ENCODE peak calls at places on chromosomes 2 and 18, in five cellular contexts. Y is SK-N-SH, M is fibroblast of villous mesenchyme, V is mammary epithelial cell, A is WERI-Rb-1. H is an unnamed sample.

GRCh38 chr2:67965246-67965645 is 97.6 kb downstream of the C1D start:
- DNase-seq in Y (no peak), M (no peak), V (peak; percentile 83), A (no peak), H (peak; percentile 96)

GRCh38 chr2:232877940-232878511 is 8.0 kb downstream of the SNORC start:
- DNase-seq in Y (peak; percentile 27), M (no peak), V (no peak), A (no peak), H (no peak)

GRCh38 chr2:148909114-148909513 is 34.1 kb downstream of the KIF5C start:
- DNase-seq in Y (no peak), M (peak; percentile 16), V (no peak), A (no peak), H (no peak)

GRCh38 chr2:45941758-45942738 is 290.6 kb downstream of the PRKCE start:
- DNase-seq in Y (no peak), M (peak; percentile 82), V (no peak), A (no peak), H (no peak)

GRCh38 chr2:1366546-1367134 is 46.6 kb upstream of the TPO start:
- DNase-seq in Y (peak; percentile 59), M (no peak), V (no peak), A (no peak), H (no peak)

GRCh38 chr2:71700880-71701397 is 247.6 kb downstream of the DYSF start:
- DNase-seq in Y (no peak), M (no peak), V (no peak), A (peak; percentile 4), H (no peak)

GRCh38 chr2:146837857-146838256 is 1007.0 kb upstream of the ACVR2A start:
- DNase-seq in Y (no peak), M (no peak), V (peak; percentile 92), A (no peak), H (peak; percentile 92)

GRCh38 chr2:235106874-235107639 is 155.2 kb downstream of the SH3BP4 start:
- DNase-seq in Y (peak; percentile 84), M (peak; percentile 81), V (peak; percentile 52), A (peak; percentile 79), H (peak; percentile 75)

GRCh38 chr2:131146255-131146654 is 41.1 kb downstream of the PLEKHB2 start:
- DNase-seq in Y (no peak), M (no peak), V (no peak), A (no peak), H (no peak)

GRCh38 chr2:232211743-232212686 is 166.5 kb upstream of the ALPP start:
- DNase-seq in Y (no peak), M (no peak), V (peak; percentile 14), A (no peak), H (peak; percentile 87)

GRCh38 chr18:23779696-23780303 is 90.5 kb downstream of the LAMA3 start:
- DNase-seq in Y (no peak), M (peak; percentile 40), V (no peak), A (no peak), H (peak; percentile 26)

GRCh38 chr2:237743561-237744269 is 54.9 kb upstream of the RBM44 start:
- DNase-seq in Y (no peak), M (no peak), V (peak; percentile 31), A (no peak), H (peak; percentile 68)
- TF ChIP-seq CTCF in Y (peak; percentile 45), M (no peak), V (peak; percentile 1), A (no peak), H (no peak)

DNA sequence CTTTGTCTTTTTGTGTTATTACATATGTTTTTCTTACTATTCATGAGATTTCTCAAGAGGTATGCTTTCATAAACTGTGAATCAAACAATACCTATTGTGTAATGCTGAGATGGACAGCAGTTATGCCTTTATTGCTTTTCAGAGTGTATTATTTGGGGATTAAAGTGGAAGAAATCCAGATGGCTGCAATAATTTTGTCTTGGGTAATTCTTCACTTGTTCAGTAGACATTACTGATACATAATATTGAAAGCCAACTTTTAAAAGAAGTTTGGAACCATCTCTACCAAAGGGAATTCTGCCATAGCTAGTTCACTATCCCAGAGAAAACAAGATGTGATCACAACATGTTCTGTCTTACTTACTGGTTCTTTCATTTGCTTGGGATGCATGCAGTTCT is 253.4 kb upstream of the ZSWIM2 start:
- DNase-seq in Y (no peak), M (peak; percentile 13), V (no peak), A (no peak), H (peak; percentile 5)
- H3K4me3 ChIP-seq in Y (no peak overlapping the region), M (no peak overlapping the region), V (no peak overlapping the region), A (no peak overlapping the region), H (no peak overlapping the region)

GRCh38 chr2:16649353-16650286 is 16.0 kb downstream of the CYRIA start:
- DNase-seq in Y (no peak), M (no peak), V (no peak), A (no peak), H (peak; percentile 23)
- TF ChIP-seq CTCF in Y (no peak), M (no peak), V (no peak), A (no peak), H (no peak)

GRCh38 chr2:157438907-157439791 is 4.7 kb downstream of the CYTIP start:
- DNase-seq in Y (peak; percentile 42), M (no peak), V (no peak), A (no peak), H (no peak)
- H3K4me3 ChIP-seq in Y (no peak overlapping the region), M (no peak overlapping the region), V (no peak overlapping the region), A (no peak overlapping the region), H (no peak overlapping the region)

DNA sequence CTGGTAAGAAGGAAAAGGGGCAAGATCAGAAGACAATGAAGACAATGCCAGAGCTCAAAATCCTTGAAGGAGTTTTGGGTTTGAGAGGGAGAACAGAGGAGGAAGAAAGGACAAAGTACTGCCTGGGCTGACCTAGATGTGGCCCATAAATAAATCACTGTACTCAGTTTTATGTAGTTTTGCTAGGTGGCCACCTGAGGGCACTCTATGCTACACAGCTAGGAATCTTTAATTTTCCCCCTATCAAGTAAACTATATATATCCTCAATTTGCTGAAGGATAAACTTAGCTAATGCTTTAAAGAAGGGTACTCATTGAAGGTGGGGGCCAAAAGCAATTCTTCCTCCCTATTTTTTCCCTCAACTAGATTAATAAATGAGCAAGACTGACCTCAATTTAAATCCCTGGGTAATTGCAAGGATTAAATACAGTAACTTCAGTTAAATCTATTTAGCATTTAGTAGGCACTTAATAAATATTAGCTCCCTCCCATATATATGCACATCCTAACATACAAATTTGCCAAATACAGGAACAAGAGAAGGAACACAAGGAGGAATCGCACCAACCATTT is 540.3 kb downstream of the NRXN1 start:
- DNase-seq in Y (peak; percentile 34), M (peak; percentile 29), V (peak; percentile 14), A (peak; percentile 46), H (peak; percentile 60)
- TF ChIP-seq CTCF in Y (peak; percentile 78), M (peak; percentile 64), V (peak; percentile 55), A (peak; percentile 62), H (peak; percentile 72)

DNA sequence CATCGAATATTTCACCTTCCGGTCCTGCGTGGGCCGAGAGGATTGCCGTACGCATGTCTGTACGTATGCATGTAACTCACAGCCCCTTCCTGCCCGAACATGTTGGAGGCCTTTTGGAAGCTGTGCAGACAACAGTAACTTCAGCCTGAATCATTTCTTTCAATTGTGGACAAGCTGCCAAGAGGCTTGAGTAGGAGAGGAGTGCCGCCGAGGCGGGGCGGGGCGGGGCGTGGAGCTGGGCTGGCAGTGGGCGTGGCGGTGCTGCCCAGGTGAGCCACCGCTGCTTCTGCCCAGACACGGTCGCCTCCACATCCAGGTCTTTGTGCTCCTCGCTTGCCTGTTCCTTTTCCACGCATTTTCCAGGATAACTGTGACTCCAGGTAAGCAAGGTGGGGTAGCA is at the start of gene SERPINB5:
- DNase-seq in Y (no peak), M (no peak), V (peak; percentile 100), A (no peak), H (peak; percentile 100)
- H3K4me3 ChIP-seq in Y (no peak within 1 kb of the TSS), M (no peak within 1 kb of the TSS), V (peak within 1 kb of the TSS; percentile 94), A (no peak within 1 kb of the TSS), H (peak within 1 kb of the TSS; percentile 63)

DNA sequence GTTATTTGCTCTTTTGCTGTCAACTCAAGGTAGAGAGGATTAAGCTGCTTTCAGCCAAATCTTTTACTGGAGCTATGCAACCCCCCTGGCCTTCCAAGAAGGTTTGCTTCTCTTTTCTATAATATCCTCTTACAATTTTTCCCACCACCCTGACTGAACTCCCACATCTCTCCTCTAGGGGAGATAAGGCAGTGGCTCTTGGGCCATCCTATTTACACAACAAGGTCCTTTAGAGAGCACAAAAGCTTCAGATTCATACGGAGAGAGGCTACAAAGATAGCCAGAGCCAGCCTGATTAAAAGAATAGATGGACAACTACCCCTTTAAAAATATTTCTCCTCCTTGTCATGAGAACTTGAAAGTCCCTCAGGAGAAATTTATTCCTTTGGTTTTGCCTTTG is 95.7 kb downstream of the TPGS2 start:
- DNase-seq in Y (no peak), M (no peak), V (no peak), A (no peak), H (no peak)
- TF ChIP-seq CTCF in Y (no peak), M (peak; percentile 10), V (peak; percentile 19), A (no peak), H (peak; percentile 29)

DNA sequence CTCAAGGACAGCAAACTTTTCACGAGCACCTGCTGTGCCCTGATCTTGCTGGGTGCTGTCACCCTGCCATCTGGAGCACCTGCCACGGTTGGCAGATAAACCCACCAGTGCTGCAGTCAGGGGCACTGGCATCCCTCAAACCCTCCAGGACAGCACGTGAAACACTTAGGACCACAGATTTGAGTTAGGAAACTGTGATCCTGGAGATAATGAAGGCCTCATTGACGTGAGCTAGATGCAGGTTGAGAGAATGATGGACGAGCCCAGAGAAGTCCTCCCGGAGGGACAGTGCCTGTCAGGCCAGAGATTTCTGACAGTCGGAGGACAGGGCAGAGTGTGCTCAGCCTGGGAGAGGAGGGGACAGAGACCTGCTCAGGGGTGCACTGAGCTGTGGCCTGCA is 104.2 kb upstream of the RAB12 start:
- DNase-seq in Y (peak; percentile 17), M (no peak), V (no peak), A (no peak), H (no peak)
- H3K4me3 ChIP-seq in Y (no peak overlapping the region), M (no peak overlapping the region), V (no peak overlapping the region), A (no peak overlapping the region), H (no peak overlapping the region)